ENCODE peak calls at places on chromosomes 13 and 19, in four cellular contexts. M, D, V and I are unnamed samples.

GRCh38 chr13:36096411-36097184 is 34.6 kb downstream of the DCLK1 start:
- DNase-seq in M (no peak), D (no peak), V (no peak), I (no peak)

GRCh38 chr19:33904681-33905080 is 108.0 kb downstream of the KCTD15 start:
- DNase-seq in M (no peak), D (peak), V (no peak), I (peak)

GRCh38 chr19:16161848-16162247 is 11.5 kb downstream of the CIB3 start:
- DNase-seq in M (peak), D (no peak), V (no peak), I (no peak)

GRCh38 chr19:49056101-49056901 is 1.2 kb downstream of the CGB7 start:
- DNase-seq in M (peak), D (peak), V (no peak), I (peak)

GRCh38 chr19:12564016-12564664 is 12.9 kb upstream of the ZNF564 start:
- DNase-seq in M (peak), D (peak), V (peak), I (peak)

GRCh38 chr13:66665991-66666390 is 564.1 kb downstream of the PCDH9 start:
- DNase-seq in M (peak), D (no peak), V (peak), I (peak)

GRCh38 chr19:2053601-2054389 is 2.8 kb upstream of the MKNK2 start:
- DNase-seq in M (peak), D (peak), V (no peak), I (no peak)

GRCh38 chr19:3275068-3275582 is 50.7 kb downstream of the CELF5 start:
- DNase-seq in M (no peak), D (no peak), V (peak), I (no peak)

GRCh38 chr13:66899955-66900354 is 330.2 kb downstream of the PCDH9 start:
- DNase-seq in M (peak), D (no peak), V (no peak), I (no peak)

GRCh38 chr13:97434417-97435296 is 688 bp downstream of the RAP2A start:
- DNase-seq in M (peak), D (peak), V (no peak), I (peak)

GRCh38 chr19:53809518-53810186 is 14.5 kb downstream of the NLRP12 start:
- DNase-seq in M (no peak), D (no peak), V (no peak), I (no peak)

GRCh38 chr13:36275190-36276002 is 22.2 kb downstream of the CCDC169 start:
- DNase-seq in M (peak), D (peak), V (no peak), I (peak)

GRCh38 chr19:56639217-56639616 is 3.7 kb upstream of the SMIM17 start:
- DNase-seq in M (peak), D (no peak), V (no peak), I (no peak)

GRCh38 chr19:55563261-55563690 is 17.4 kb downstream of the ZNF579 start:
- DNase-seq in M (no peak), D (no peak), V (no peak), I (no peak)

DNA sequence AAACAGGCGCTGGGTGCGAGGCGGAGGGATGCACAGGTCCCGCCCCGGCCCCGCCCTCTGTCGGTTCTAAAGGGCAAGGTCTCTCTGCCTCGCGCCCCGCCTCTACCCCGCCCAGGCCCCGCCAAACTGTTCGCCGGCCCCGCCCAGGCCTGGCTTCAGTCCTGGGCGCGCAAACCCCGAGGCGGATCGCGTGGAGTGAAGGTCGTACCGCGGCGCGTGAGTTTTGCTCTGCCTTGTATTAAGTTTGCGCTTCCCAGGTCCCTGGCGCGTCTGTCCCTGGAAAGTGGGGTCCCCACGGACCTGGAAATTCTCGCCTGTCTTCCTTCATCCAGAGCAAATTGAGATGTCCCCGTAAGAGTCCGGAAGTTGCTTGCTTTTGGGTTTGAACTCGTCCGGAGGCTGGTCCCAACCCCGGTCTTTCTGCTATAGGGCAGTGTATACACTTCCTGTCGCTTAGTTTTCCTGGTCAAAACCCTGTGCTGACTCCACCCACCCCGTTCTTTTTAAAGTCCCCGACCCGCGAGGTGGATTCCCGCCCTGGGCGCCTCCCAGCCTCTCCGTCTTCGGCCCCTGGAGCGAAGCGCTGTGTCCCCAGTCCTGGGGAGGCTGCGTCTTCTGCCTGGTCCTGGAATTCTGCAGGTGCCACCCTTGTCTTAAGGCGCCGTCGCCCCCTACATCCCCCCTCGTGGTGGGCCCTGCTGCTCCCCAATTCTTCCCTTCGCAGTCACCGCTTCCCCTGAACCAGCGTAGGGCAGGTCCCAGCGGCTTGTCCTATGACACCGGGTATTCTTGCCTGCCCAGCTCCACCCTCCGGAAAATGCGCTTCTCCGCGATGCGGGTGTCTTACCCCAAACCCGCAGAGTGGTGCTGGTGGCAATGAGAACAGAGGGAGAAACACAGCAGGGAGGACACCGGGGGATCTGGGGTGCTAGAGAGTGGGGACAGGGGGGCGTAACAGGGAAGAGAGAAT is 8.6 kb downstream of the ZNF808 start:
- DNase-seq in M (peak), D (peak), V (peak), I (peak)
- TF ChIP-seq POLR2A in M (no peak), D (no peak), V (peak), I (peak)

GRCh38 chr13:28451482-28452217 is 43.3 kb downstream of the FLT1 start:
- DNase-seq in M (no peak), D (no peak), V (no peak), I (peak)
- TF ChIP-seq POLR2A in M (no peak), D (no peak), V (no peak), I (no peak)

DNA sequence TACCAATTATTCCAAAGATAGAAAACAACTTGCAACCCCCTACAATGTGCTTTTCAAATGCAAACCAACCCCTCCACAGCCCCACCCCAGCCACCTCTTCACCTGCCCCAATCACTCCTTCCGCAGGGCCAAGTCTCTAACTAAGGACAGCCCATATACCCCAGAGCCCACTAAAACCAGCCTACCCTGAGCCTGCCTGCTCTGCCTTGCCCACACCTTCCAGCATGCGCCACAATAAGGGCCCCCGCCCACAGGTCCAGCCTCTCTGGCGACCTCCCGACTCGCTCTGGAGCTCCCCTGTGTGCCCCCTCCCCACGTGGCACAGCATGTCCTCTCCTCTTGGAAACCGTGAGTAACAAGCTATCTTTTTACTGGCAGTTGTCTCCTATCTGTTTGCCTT is 42.8 kb upstream of the MEDAG start:
- DNase-seq in M (no peak), D (no peak), V (no peak), I (no peak)
- TF ChIP-seq POLR2A in M (no peak), D (no peak), V (no peak), I (no peak)

GRCh38 chr19:45876411-45877197 is 9.3 kb downstream of the IRF2BP1 start:
- DNase-seq in M (peak), D (no peak), V (no peak), I (peak)
- TF ChIP-seq POLR2A in M (no peak), D (no peak), V (no peak), I (no peak)

DNA sequence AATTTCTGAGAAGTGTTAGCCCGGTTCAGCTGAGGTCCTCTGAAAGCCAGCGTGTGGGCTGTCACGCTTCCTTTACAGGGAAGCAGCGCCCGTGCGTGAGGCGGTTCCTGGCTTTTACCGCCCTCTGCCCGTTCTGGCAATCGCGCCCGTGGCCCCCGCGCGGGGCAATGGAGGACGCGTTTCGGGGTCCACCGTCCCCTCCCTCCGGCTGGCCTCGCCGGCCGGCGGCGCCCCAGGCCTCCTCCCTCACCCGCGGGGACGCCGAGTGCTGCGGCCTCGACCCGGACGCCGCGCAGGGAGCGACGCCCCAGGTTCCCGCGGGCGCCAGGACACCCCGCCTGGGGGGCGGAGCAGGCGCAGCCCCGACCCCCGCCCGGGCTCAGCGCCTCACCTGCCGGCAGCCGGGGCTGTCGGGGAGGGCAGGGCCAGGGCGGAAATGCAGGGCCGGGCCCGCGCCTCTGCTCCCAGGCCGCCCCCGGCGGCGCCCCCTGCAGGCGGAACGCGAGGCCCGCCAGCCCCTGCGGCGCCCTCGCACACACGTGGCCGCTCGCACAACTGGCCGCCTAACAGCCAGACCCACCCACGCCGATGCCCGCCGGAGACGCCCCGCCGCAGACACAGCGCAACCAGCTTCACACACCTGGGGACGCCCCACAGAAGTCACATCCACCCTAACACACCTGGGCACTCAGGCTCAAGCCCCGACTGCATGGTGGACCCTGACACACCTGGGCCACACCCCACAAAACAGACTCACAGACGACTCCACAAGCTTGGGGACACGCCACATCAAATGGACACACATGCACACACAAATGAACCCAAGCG is at the start of gene GGACT:
- DNase-seq in M (peak), D (peak), V (peak), I (peak)
- TF ChIP-seq POLR2A in M (no peak), D (no peak), V (peak), I (no peak)

GRCh38 chr13:20706661-20707060 is 3.2 kb downstream of the IL17D start:
- DNase-seq in M (no peak), D (no peak), V (no peak), I (no peak)

GRCh38 chr13:20702945-20703784 is at the start of gene IL17D:
- DNase-seq in M (no peak), D (peak), V (no peak), I (peak)

GRCh38 chr13:20702530-20702929 is 969 bp upstream of the IL17D start:
- DNase-seq in M (peak), D (no peak), V (no peak), I (no peak)

GRCh38 chr13:20704459-20705069 is 1.1 kb downstream of the IL17D start:
- DNase-seq in M (no peak), D (no peak), V (no peak), I (no peak)

DNA sequence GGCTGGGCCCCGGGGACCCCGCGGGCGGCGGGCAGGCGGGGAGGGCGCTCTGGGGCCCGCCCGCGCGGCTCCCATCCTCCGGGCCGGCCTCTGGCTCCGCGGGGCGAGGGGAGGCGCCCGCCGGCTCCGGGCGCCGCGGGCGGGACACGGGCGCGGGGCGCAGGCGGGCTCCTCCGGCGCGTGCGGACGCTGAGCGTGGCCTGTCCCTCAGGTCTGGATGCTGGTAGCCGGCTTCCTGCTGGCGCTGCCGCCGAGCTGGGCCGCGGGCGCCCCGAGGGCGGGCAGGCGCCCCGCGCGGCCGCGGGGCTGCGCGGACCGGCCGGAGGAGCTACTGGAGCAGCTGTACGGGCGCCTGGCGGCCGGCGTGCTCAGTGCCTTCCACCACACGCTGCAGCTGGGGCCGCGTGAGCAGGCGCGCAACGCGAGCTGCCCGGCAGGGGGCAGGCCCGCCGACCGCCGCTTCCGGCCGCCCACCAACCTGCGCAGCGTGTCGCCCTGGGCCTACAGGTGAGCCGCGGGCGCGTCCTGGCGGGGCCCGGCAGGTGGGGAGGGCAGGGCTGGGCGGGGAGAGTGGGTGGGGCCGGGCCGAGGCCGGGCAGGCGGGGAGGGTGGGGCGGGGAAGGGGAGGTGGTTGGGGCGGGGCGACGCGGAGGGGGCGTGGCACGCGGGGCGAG is 423 bp downstream of the IL17D start:
- DNase-seq in M (peak), D (peak), V (peak), I (peak)
- TF ChIP-seq POLR2A in M (peak), D (no peak), V (peak), I (peak)

GRCh38 chr13:30307194-30307965 is at the start of gene KATNAL1:
- DNase-seq in M (peak), D (peak), V (peak), I (peak)
- TF ChIP-seq POLR2A in M (peak), D (peak), V (peak), I (peak)

GRCh38 chr13:42991892-42992584 is at the start of gene EPSTI1:
- DNase-seq in M (peak), D (peak), V (peak), I (peak)
- TF ChIP-seq POLR2A in M (no peak), D (no peak), V (no peak), I (peak)